ENCODE peak calls at places on chromosome 19, in five cellular contexts. One of them, this sample, is unnamed.

GRCh38 chr19:14519860-14520407 is 1.7 kb upstream of the DNAJB1 start:
- DNase-seq in T-helper 17 cell: no peak
- DNase-seq in omental fat pad: no peak
- DNase-seq in HAP-1: no peak
- DNase-seq in GM10248: no peak
- DNase-seq in this sample: no peak

GRCh38 chr19:36605101-36605838 is at the start of gene ZNF382:
- DNase-seq in T-helper 17 cell: peak
- DNase-seq in omental fat pad: peak
- DNase-seq in HAP-1: peak
- DNase-seq in GM10248: peak
- DNase-seq in this sample: no peak

GRCh38 chr19:33683881-33684549 is 62.3 kb downstream of the CHST8 start:
- DNase-seq in T-helper 17 cell: no peak
- DNase-seq in omental fat pad: no peak
- DNase-seq in HAP-1: no peak
- DNase-seq in GM10248: no peak
- DNase-seq in this sample: no peak

GRCh38 chr19:28905996-28906395 is 307.0 kb downstream of the UQCRFS1 start:
- DNase-seq in T-helper 17 cell: no peak
- DNase-seq in omental fat pad: no peak
- DNase-seq in HAP-1: no peak
- DNase-seq in GM10248: no peak
- DNase-seq in this sample: no peak

GRCh38 chr19:41935781-41936415 is 7.6 kb upstream of the ERFL start:
- DNase-seq in T-helper 17 cell: no peak
- DNase-seq in omental fat pad: no peak
- DNase-seq in HAP-1: no peak
- DNase-seq in GM10248: no peak
- DNase-seq in this sample: no peak

GRCh38 chr19:29645911-29646310 is 19.4 kb upstream of the PLEKHF1 start:
- DNase-seq in T-helper 17 cell: no peak
- DNase-seq in omental fat pad: no peak
- DNase-seq in HAP-1: no peak
- DNase-seq in GM10248: no peak
- DNase-seq in this sample: no peak

GRCh38 chr19:16698914-16699313 is 20.7 kb upstream of the NWD1 start:
- DNase-seq in T-helper 17 cell: no peak
- DNase-seq in omental fat pad: no peak
- DNase-seq in HAP-1: no peak
- DNase-seq in GM10248: no peak
- DNase-seq in this sample: no peak

GRCh38 chr19:18596752-18597157 is 8.2 kb downstream of the REX1BD start:
- DNase-seq in T-helper 17 cell: no peak
- DNase-seq in omental fat pad: no peak
- DNase-seq in HAP-1: no peak
- DNase-seq in GM10248: no peak
- DNase-seq in this sample: no peak

GRCh38 chr19:5850743-5851293 is 431 bp downstream of the FUT3 start:
- DNase-seq in T-helper 17 cell: no peak
- DNase-seq in omental fat pad: no peak
- DNase-seq in HAP-1: no peak
- DNase-seq in GM10248: no peak
- DNase-seq in this sample: peak

GRCh38 chr19:1947651-1948209 is 6.8 kb downstream of the CSNK1G2 start:
- DNase-seq in T-helper 17 cell: no peak
- DNase-seq in omental fat pad: no peak
- DNase-seq in HAP-1: no peak
- DNase-seq in GM10248: no peak
- DNase-seq in this sample: no peak

GRCh38 chr19:38429055-38429810 is 3.2 kb upstream of the RASGRP4 start:
- DNase-seq in T-helper 17 cell: no peak
- DNase-seq in omental fat pad: no peak
- DNase-seq in HAP-1: no peak
- DNase-seq in GM10248: no peak
- DNase-seq in this sample: no peak

GRCh38 chr19:29054886-29055675 is 157.9 kb downstream of the UQCRFS1 start:
- DNase-seq in T-helper 17 cell: no peak
- DNase-seq in omental fat pad: no peak
- DNase-seq in HAP-1: no peak
- DNase-seq in GM10248: no peak
- DNase-seq in this sample: no peak

GRCh38 chr19:1057185-1057857 is 9.6 kb upstream of the ARHGAP45 start:
- DNase-seq in T-helper 17 cell: no peak
- DNase-seq in omental fat pad: no peak
- DNase-seq in HAP-1: no peak
- DNase-seq in GM10248: no peak
- DNase-seq in this sample: peak

GRCh38 chr19:35533822-35534521 is 716 bp downstream of the GAPDHS start:
- DNase-seq in T-helper 17 cell: no peak
- DNase-seq in omental fat pad: no peak
- DNase-seq in HAP-1: no peak
- DNase-seq in GM10248: peak
- DNase-seq in this sample: no peak

GRCh38 chr19:801030-801860 is 4.0 kb downstream of the PTBP1 start:
- DNase-seq in T-helper 17 cell: no peak
- DNase-seq in omental fat pad: no peak
- DNase-seq in HAP-1: no peak
- DNase-seq in GM10248: no peak
- DNase-seq in this sample: no peak

GRCh38 chr19:31955061-31955460 is 390.3 kb upstream of the ZNF507 start:
- DNase-seq in T-helper 17 cell: no peak
- DNase-seq in omental fat pad: no peak
- DNase-seq in HAP-1: no peak
- DNase-seq in GM10248: no peak
- DNase-seq in this sample: no peak

GRCh38 chr19:4391701-4392543 is 8.4 kb downstream of the SH3GL1 start:
- DNase-seq in T-helper 17 cell: no peak
- DNase-seq in omental fat pad: no peak
- DNase-seq in HAP-1: no peak
- DNase-seq in GM10248: no peak
- DNase-seq in this sample: no peak

GRCh38 chr19:49889687-49890348 is 6.9 kb downstream of the IL4I1 start:
- DNase-seq in T-helper 17 cell: peak
- DNase-seq in omental fat pad: peak
- DNase-seq in HAP-1: no peak
- DNase-seq in GM10248: peak
- DNase-seq in this sample: peak

GRCh38 chr19:12985049-12985776 is 10.1 kb upstream of the NFIX start:
- DNase-seq in T-helper 17 cell: no peak
- DNase-seq in omental fat pad: no peak
- DNase-seq in HAP-1: no peak
- DNase-seq in GM10248: no peak
- DNase-seq in this sample: no peak

GRCh38 chr19:1935484-1936208 is 5.3 kb upstream of the CSNK1G2 start:
- DNase-seq in T-helper 17 cell: no peak
- DNase-seq in omental fat pad: no peak
- DNase-seq in HAP-1: no peak
- DNase-seq in GM10248: no peak
- DNase-seq in this sample: peak

GRCh38 chr19:39448271-39448670 is 2.9 kb downstream of the SUPT5H start:
- DNase-seq in T-helper 17 cell: no peak
- DNase-seq in omental fat pad: no peak
- DNase-seq in HAP-1: no peak
- DNase-seq in GM10248: peak
- DNase-seq in this sample: peak

GRCh38 chr19:22617614-22618325 is 16.4 kb upstream of the ZNF492 start:
- DNase-seq in T-helper 17 cell: no peak
- DNase-seq in omental fat pad: no peak
- DNase-seq in HAP-1: no peak
- DNase-seq in GM10248: no peak
- DNase-seq in this sample: no peak

GRCh38 chr19:34348899-34349487 is 16.0 kb upstream of the GPI start:
- DNase-seq in T-helper 17 cell: no peak
- DNase-seq in omental fat pad: no peak
- DNase-seq in HAP-1: no peak
- DNase-seq in GM10248: no peak
- DNase-seq in this sample: no peak

GRCh38 chr19:49823472-49823871 is 5.4 kb downstream of the MED25 start:
- DNase-seq in T-helper 17 cell: no peak
- DNase-seq in omental fat pad: no peak
- DNase-seq in HAP-1: no peak
- DNase-seq in GM10248: no peak
- DNase-seq in this sample: peak

GRCh38 chr19:12657966-12658365 is 8.6 kb downstream of the MAN2B1 start:
- DNase-seq in T-helper 17 cell: no peak
- DNase-seq in omental fat pad: no peak
- DNase-seq in HAP-1: no peak
- DNase-seq in GM10248: no peak
- DNase-seq in this sample: no peak

GRCh38 chr19:39544201-39544903 is 4.4 kb upstream of the EID2 start:
- DNase-seq in T-helper 17 cell: no peak
- DNase-seq in omental fat pad: no peak
- DNase-seq in HAP-1: no peak
- DNase-seq in GM10248: no peak
- DNase-seq in this sample: no peak

GRCh38 chr19:39969266-39969665 is 1.7 kb upstream of the PSMC4 start:
- DNase-seq in T-helper 17 cell: no peak
- DNase-seq in omental fat pad: no peak
- DNase-seq in HAP-1: no peak
- DNase-seq in GM10248: no peak
- DNase-seq in this sample: no peak